ENCODE peak calls at places on chromosomes 13 and 19, in eight cellular contexts. V is epithelial cell of proximal tubule, M is A673, N is progenitor cell of endocrine pancreas, A is IMR-90, D is GM13976, I is thyroid gland, U is cardiac fibroblast. F is an unnamed sample.

GRCh38 chr13:22278336-22278929 is 607.6 kb downstream of the FGF9 start:
- DNase-seq in U (no peak), V (no peak), D (peak), M (peak), I (peak), A (peak), N (peak), F (peak)

GRCh38 chr13:67736646-67737420 is 506.7 kb upstream of the PCDH9 start:
- DNase-seq in U (peak), I (no peak), N (peak), M (peak), D (no peak), V (peak), A (peak), F (no peak)

GRCh38 chr19:55591555-55591954 is 7.8 kb downstream of the FIZ1 start:
- DNase-seq in M (no peak), V (no peak), I (no peak), D (no peak), N (no peak), A (no peak), U (no peak), F (no peak)

GRCh38 chr13:70415141-70415540 is 306.9 kb upstream of the KLHL1 start:
- DNase-seq in U (no peak), V (peak), N (no peak), I (no peak), A (no peak), D (no peak), M (no peak), F (no peak)

GRCh38 chr13:36904219-36904618 is 15.8 kb downstream of the SMAD9 start:
- DNase-seq in M (no peak), D (no peak), V (no peak), A (no peak), N (no peak), U (no peak), I (no peak), F (no peak)

GRCh38 chr13:25276748-25277147 is 10.5 kb downstream of the MTMR6 start:
- DNase-seq in D (no peak), M (no peak), N (no peak), I (no peak), V (no peak), A (peak), U (peak), F (no peak)

GRCh38 chr19:5125797-5126497 is 157.0 kb downstream of the KDM4B start:
- DNase-seq in V (no peak), N (no peak), U (no peak), D (no peak), M (peak), A (peak), I (no peak), F (no peak)

GRCh38 chr19:2036424-2036823 is 14.6 kb downstream of the MKNK2 start:
- DNase-seq in I (no peak), A (no peak), V (no peak), M (no peak), N (no peak), U (no peak), D (no peak), F (no peak)

GRCh38 chr13:38514575-38514974 is 164.9 kb downstream of the UFM1 start:
- DNase-seq in N (no peak), V (no peak), M (no peak), I (peak), U (no peak), A (no peak), D (no peak), F (no peak)

GRCh38 chr19:1608414-1609391 is 3.4 kb upstream of the UQCR11 start:
- DNase-seq in V (no peak), N (no peak), M (no peak), D (no peak), U (no peak), A (no peak), I (peak), F (peak)

GRCh38 chr19:52345162-52345561 is 9.1 kb downstream of the ZNF610 start:
- DNase-seq in U (peak), V (no peak), D (no peak), M (no peak), A (no peak), I (no peak), N (no peak), F (no peak)

GRCh38 chr13:57527114-57527770 is 104.3 kb upstream of the PCDH17 start:
- DNase-seq in M (no peak), D (no peak), I (no peak), U (no peak), A (no peak), N (no peak), V (no peak), F (no peak)

GRCh38 chr13:28459911-28460310 is 35.0 kb downstream of the FLT1 start:
- DNase-seq in U (no peak), I (no peak), M (no peak), A (no peak), D (no peak), N (no peak), V (no peak), F (no peak)

GRCh38 chr19:54023191-54023590 is 31.8 kb downstream of the CACNG6 start:
- DNase-seq in N (no peak), I (no peak), A (no peak), D (no peak), V (no peak), M (no peak), U (no peak), F (no peak)

GRCh38 chr19:32339988-32340874 is 5.2 kb upstream of the ZNF507 start:
- DNase-seq in N (peak), M (peak), V (no peak), I (peak), A (peak), U (peak), D (peak), F (peak)

GRCh38 chr19:49677901-49678674 is 1.0 kb downstream of the PRMT1 start:
- DNase-seq in I (peak), N (peak), U (peak), D (peak), A (peak), V (peak), M (peak), F (peak)

GRCh38 chr13:29859971-29860370 is 9.6 kb upstream of the UBL3 start:
- DNase-seq in U (peak), D (no peak), I (no peak), N (no peak), M (no peak), A (peak), V (no peak), F (no peak)

GRCh38 chr13:29887030-29887557 is 36.7 kb upstream of the UBL3 start:
- DNase-seq in A (peak), N (no peak), U (no peak), I (no peak), V (no peak), D (no peak), M (no peak), F (no peak)

GRCh38 chr13:52006491-52007245 is 4.6 kb downstream of the ATP7B start:
- DNase-seq in V (no peak), A (no peak), D (no peak), N (no peak), U (no peak), M (no peak), I (no peak), F (no peak)

GRCh38 chr13:83232626-83233025 is 649.6 kb downstream of the SLITRK1 start:
- DNase-seq in V (no peak), D (no peak), I (no peak), A (peak), M (no peak), U (no peak), N (no peak), F (no peak)

GRCh38 chr13:63156816-63157215 is 1741.2 kb upstream of the PCDH20 start:
- DNase-seq in I (no peak), U (no peak), V (no peak), N (no peak), M (no peak), D (no peak), A (no peak), F (no peak)

GRCh38 chr19:7159105-7159933 is 89.8 kb downstream of the ZNF557 start:
- DNase-seq in D (no peak), I (no peak), N (no peak), V (no peak), U (peak), M (peak), A (peak), F (no peak)

GRCh38 chr19:13208131-13208963 is 58.1 kb downstream of the IER2 start:
- DNase-seq in I (no peak), A (peak), M (peak), N (no peak), U (peak), D (peak), V (no peak), F (peak)

GRCh38 chr13:76852991-76853390 is 33.2 kb downstream of the KCTD12 start:
- DNase-seq in V (peak), N (no peak), M (no peak), A (peak), I (no peak), D (no peak), U (peak), F (no peak)

GRCh38 chr13:110444226-110444653 is 117.3 kb downstream of the RAB20 start:
- DNase-seq in D (peak), V (no peak), M (no peak), A (peak), U (peak), I (peak), N (no peak), F (no peak)

GRCh38 chr19:49818691-49819331 is 722 bp downstream of the MED25 start:
- DNase-seq in M (no peak), U (no peak), A (no peak), I (peak), N (no peak), D (no peak), V (no peak), F (no peak)

DNA sequence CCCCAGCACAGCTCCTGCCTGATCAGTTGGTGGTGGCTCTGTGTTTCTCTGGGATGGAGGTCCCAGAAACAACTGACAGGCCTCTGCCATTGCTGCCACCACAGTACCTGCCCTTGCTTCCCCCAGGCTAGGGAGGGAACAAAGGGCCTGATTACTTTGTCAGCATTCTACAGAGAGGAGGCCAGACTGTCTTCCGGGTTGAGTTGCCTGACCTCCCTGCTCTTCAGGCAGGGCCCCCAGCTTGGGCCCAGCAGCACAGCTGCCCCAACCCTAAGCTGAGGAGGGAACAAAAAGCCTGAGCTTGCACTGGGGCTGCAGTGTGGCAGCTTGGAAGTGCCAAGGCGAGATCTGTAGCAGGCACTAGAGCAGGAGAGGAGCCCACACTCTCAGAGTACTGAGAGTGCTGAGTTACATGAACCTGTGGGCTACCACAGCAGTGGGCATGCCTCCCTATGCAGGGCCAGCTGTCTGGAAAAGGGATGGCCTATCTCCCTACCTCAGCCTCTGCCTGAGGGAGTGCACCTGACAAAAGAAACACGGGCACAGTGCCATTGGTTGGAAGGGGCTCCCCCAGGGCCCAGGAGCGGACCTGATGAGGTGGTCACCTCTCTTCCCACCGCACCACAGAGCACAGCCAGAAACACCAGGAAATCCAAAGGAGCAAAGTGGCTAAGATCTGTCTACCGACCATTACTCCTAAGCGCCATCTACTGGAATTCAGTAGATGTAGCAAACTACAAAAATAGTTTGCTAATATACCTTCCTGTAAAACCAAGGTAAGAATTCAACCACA is 24.4 kb downstream of the SLC25A15 start:
- DNase-seq in D (peak), V (no peak), A (peak), I (no peak), M (peak), N (no peak), U (peak), F (no peak)
- TF ChIP-seq CTCF in D (peak), V (peak), A (peak), I (peak), M (peak), N (peak), U (peak), F (peak)

DNA sequence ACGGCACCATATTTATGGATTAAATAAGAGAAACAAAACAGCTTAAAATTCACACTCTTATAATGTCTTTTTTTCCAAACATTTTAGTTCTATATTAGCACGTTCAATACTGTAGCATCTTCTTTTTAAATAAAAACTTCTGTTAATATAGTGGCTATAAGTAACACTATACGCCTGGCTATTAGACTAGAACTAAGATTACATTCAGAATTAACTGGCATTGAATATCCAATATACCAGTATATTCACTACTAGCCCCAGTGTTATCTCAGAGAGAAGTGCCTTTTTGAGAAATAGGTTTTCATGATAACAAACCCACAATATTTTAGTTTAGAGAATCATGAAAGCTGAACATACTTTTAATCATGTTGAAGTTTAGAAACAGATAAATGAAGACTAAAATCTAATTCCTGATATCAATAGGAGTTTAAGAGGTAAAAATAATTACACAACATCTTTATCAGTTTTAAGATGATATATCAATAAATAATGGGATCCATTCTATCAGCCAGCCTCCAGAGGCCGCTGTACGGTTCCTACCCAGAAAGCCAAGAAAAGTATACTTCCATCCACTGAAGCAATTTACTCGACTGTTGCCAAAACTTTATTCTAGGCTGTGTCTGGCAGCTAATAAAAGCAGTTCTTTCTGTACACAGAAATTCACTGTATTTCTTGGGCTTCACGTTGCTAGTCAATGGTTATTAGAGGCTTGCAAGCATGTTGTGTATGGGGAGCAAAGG is 1113.4 kb upstream of the MIR17HG start:
- DNase-seq in D (no peak), V (no peak), N (no peak), I (no peak), A (no peak), M (no peak), U (no peak), F (no peak)
- TF ChIP-seq CTCF in D (peak), V (peak), N (no peak), I (no peak), A (no peak), M (peak), U (no peak), F (no peak)

DNA sequence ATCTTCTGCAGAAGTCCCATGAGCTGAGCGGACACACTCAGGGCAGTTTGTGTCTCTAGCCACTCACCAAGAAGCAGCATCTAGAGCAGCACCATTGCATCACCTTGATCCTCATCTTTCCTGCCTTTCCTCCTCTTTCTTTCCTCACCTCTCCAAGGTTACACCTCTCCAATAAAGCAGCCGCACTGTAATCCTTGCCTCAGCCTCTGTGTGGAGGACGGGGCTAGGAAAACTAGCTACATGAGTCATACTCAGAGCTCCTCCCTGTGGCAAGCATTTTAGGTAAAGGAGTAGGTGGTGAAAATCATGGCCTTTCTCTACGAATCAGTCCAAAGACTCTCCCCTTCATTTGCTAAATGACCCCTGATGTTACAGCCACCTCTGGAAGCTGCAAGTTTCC is 108.8 kb downstream of the DNAJC15 start:
- DNase-seq in A (peak), I (peak), V (peak), M (peak), U (peak), N (no peak), D (peak), F (no peak)
- TF ChIP-seq CTCF in A (peak), I (peak), V (peak), M (peak), U (peak), N (peak), D (peak), F (peak)

GRCh38 chr13:66048888-66049287 is 1181.2 kb downstream of the PCDH9 start:
- DNase-seq in M (no peak), A (peak), D (no peak), N (no peak), V (no peak), I (no peak), U (peak), F (no peak)
- TF ChIP-seq CTCF in M (no peak), A (no peak), D (no peak), N (no peak), V (no peak), I (no peak), U (no peak), F (no peak)

GRCh38 chr19:41883821-41884733 is 1.1 kb downstream of the ARHGEF1 start:
- DNase-seq in M (peak), V (peak), U (peak), D (peak), I (peak), N (peak), A (peak), F (peak)
- TF ChIP-seq CTCF in M (no peak), V (peak), U (peak), D (no peak), I (peak), N (no peak), A (peak), F (no peak)

F was measured in CD4-positive, alpha-beta T cell.